ENCODE peak calls at places on chromosomes 3 and 15, in four cellular contexts. One of them, this sample, is unnamed.

GRCh38 chr3:97793415-97794019 is 28.3 kb upstream of the CRYBG3 start:
- DNase-seq in activated T-cell treated with anti-CD3 and anti-CD28 coated beads for 4 hours: no peak
- DNase-seq in tibial artery: no peak
- DNase-seq in AG04450: peak
- DNase-seq in this sample: no peak

GRCh38 chr15:51623386-51623938 is 891 bp upstream of the DMXL2 start:
- DNase-seq in activated T-cell treated with anti-CD3 and anti-CD28 coated beads for 4 hours: no peak
- DNase-seq in tibial artery: no peak
- DNase-seq in AG04450: no peak
- DNase-seq in this sample: no peak

GRCh38 chr3:114447545-114447944 is 153.7 kb downstream of the TIGIT start:
- DNase-seq in activated T-cell treated with anti-CD3 and anti-CD28 coated beads for 4 hours: no peak
- DNase-seq in tibial artery: no peak
- DNase-seq in AG04450: no peak
- DNase-seq in this sample: no peak

GRCh38 chr15:32096867-32097266 is 66.6 kb downstream of the CHRNA7 start:
- DNase-seq in activated T-cell treated with anti-CD3 and anti-CD28 coated beads for 4 hours: no peak
- DNase-seq in tibial artery: no peak
- DNase-seq in AG04450: no peak
- DNase-seq in this sample: no peak

GRCh38 chr3:66498718-66499611 is 1.9 kb downstream of the LRIG1 start:
- DNase-seq in activated T-cell treated with anti-CD3 and anti-CD28 coated beads for 4 hours: no peak
- DNase-seq in tibial artery: peak
- DNase-seq in AG04450: no peak
- DNase-seq in this sample: peak

GRCh38 chr15:101675796-101676582 is 23.8 kb upstream of the TM2D3 start:
- DNase-seq in activated T-cell treated with anti-CD3 and anti-CD28 coated beads for 4 hours: no peak
- DNase-seq in tibial artery: no peak
- DNase-seq in AG04450: peak
- DNase-seq in this sample: no peak

GRCh38 chr3:87076951-87077350 is 86.0 kb upstream of the VGLL3 start:
- DNase-seq in activated T-cell treated with anti-CD3 and anti-CD28 coated beads for 4 hours: no peak
- DNase-seq in tibial artery: no peak
- DNase-seq in AG04450: peak
- DNase-seq in this sample: no peak

GRCh38 chr3:124639406-124640237 is 90.6 kb upstream of the UMPS start:
- DNase-seq in activated T-cell treated with anti-CD3 and anti-CD28 coated beads for 4 hours: no peak
- DNase-seq in tibial artery: no peak
- DNase-seq in AG04450: no peak
- DNase-seq in this sample: no peak

GRCh38 chr3:181252626-181253025 is 263.1 kb upstream of the DNAJC19 start:
- DNase-seq in activated T-cell treated with anti-CD3 and anti-CD28 coated beads for 4 hours: no peak
- DNase-seq in tibial artery: no peak
- DNase-seq in AG04450: no peak
- DNase-seq in this sample: no peak

GRCh38 chr15:89383635-89384604 is 49.3 kb upstream of the POLG start:
- DNase-seq in activated T-cell treated with anti-CD3 and anti-CD28 coated beads for 4 hours: no peak
- DNase-seq in tibial artery: no peak
- DNase-seq in AG04450: no peak
- DNase-seq in this sample: peak

GRCh38 chr3:158696618-158697017 is 24.2 kb upstream of the LXN start:
- DNase-seq in activated T-cell treated with anti-CD3 and anti-CD28 coated beads for 4 hours: no peak
- DNase-seq in tibial artery: no peak
- DNase-seq in AG04450: no peak
- DNase-seq in this sample: no peak

GRCh38 chr3:117873236-117873635 is 1161.4 kb downstream of the IGSF11 start:
- DNase-seq in activated T-cell treated with anti-CD3 and anti-CD28 coated beads for 4 hours: no peak
- DNase-seq in tibial artery: no peak
- DNase-seq in AG04450: no peak
- DNase-seq in this sample: peak

GRCh38 chr3:36219398-36219797 is 160.9 kb upstream of the STAC start:
- DNase-seq in activated T-cell treated with anti-CD3 and anti-CD28 coated beads for 4 hours: no peak
- DNase-seq in tibial artery: no peak
- DNase-seq in AG04450: no peak
- DNase-seq in this sample: no peak

GRCh38 chr15:73784299-73784698 is 31.1 kb upstream of the INSYN1 start:
- DNase-seq in activated T-cell treated with anti-CD3 and anti-CD28 coated beads for 4 hours: no peak
- DNase-seq in tibial artery: no peak
- DNase-seq in AG04450: no peak
- DNase-seq in this sample: no peak

GRCh38 chr15:93250212-93250611 is 161.2 kb upstream of the RGMA start:
- DNase-seq in activated T-cell treated with anti-CD3 and anti-CD28 coated beads for 4 hours: no peak
- DNase-seq in tibial artery: no peak
- DNase-seq in AG04450: no peak
- DNase-seq in this sample: no peak

GRCh38 chr15:51727141-51727897 is 10.1 kb downstream of the LYSMD2 start:
- DNase-seq in activated T-cell treated with anti-CD3 and anti-CD28 coated beads for 4 hours: no peak
- DNase-seq in tibial artery: no peak
- DNase-seq in AG04450: no peak
- DNase-seq in this sample: no peak

GRCh38 chr3:159829056-159829995 is 159.3 kb upstream of the IL12A start:
- DNase-seq in activated T-cell treated with anti-CD3 and anti-CD28 coated beads for 4 hours: no peak
- DNase-seq in tibial artery: peak
- DNase-seq in AG04450: no peak
- DNase-seq in this sample: no peak

GRCh38 chr3:52685285-52685704 is 418 bp downstream of the PBRM1 start:
- DNase-seq in activated T-cell treated with anti-CD3 and anti-CD28 coated beads for 4 hours: peak
- DNase-seq in tibial artery: peak
- DNase-seq in AG04450: no peak
- DNase-seq in this sample: no peak

This sample was measured in ovary.